ENCODE peak calls at places on chromosomes 3 and 15, in six cellular contexts. A is neuronal stem cell, Z is H9, U is neural progenitor cell, M is fibroblast of lung, X is PC-3. W is an unnamed sample.

GRCh38 chr3:160564205-160564922 is 1.0 kb downstream of the KPNA4 start:
- DNase-seq in A (peak; percentile 14), Z (no peak), U (peak; percentile 41), M (peak; percentile 9), X (peak; percentile 20), W (peak; percentile 10)

GRCh38 chr15:34436126-34436955 is 1.3 kb downstream of the GOLGA8A start:
- DNase-seq in A (no peak), Z (peak; percentile 28), U (peak; percentile 27), M (peak; percentile 9), X (peak; percentile 21), W (no peak)

GRCh38 chr3:194130807-194131589 is 5.0 kb upstream of the HES1 start:
- DNase-seq in A (peak; percentile 46), Z (no peak), U (peak; percentile 82), M (no peak), X (peak; percentile 97), W (peak; percentile 94)

GRCh38 chr3:119195911-119196310 is 22.5 kb downstream of the UPK1B start:
- DNase-seq in A (no peak), Z (no peak), U (no peak), M (no peak), X (peak; percentile 22), W (no peak)

GRCh38 chr3:134327594-134327975 is 46.7 kb downstream of the AMOTL2 start:
- DNase-seq in A (no peak), Z (no peak), U (no peak), M (peak; percentile 49), X (peak; percentile 91), W (no peak)

GRCh38 chr3:191302451-191302850 is 26.7 kb upstream of the CCDC50 start:
- DNase-seq in A (no peak), Z (no peak), U (no peak), M (no peak), X (no peak), W (no peak)

GRCh38 chr3:150286390-150287147 is 121.5 kb upstream of the TSC22D2 start:
- DNase-seq in A (no peak), Z (no peak), U (peak; percentile 64), M (peak; percentile 64), X (peak; percentile 80), W (peak; percentile 44)

GRCh38 chr15:68729789-68730201 is 90.9 kb downstream of the ANP32A start:
- DNase-seq in A (no peak), Z (no peak), U (no peak), M (peak; percentile 11), X (no peak), W (no peak)

GRCh38 chr15:69535101-69535638 is 82.6 kb downstream of the RPLP1 start:
- DNase-seq in A (no peak), Z (no peak), U (no peak), M (peak; percentile 32), X (peak; percentile 70), W (no peak)

GRCh38 chr15:37102315-37103021 is 2.1 kb upstream of the MEIS2 start:
- DNase-seq in A (peak; percentile 49), Z (peak; percentile 70), U (peak; percentile 76), M (peak; percentile 34), X (peak; percentile 24), W (no peak)

GRCh38 chr15:97729270-97729669 is 231.2 kb upstream of the ARRDC4 start:
- DNase-seq in A (peak; percentile 20), Z (no peak), U (peak; percentile 33), M (no peak), X (no peak), W (no peak)

GRCh38 chr15:45372032-45372995 is 6.0 kb downstream of the GATM start:
- DNase-seq in A (no peak), Z (no peak), U (no peak), M (no peak), X (peak; percentile 50), W (no peak)

GRCh38 chr15:33654859-33655258 is 313.4 kb upstream of the CHRM5 start:
- DNase-seq in A (no peak), Z (peak; percentile 47), U (peak; percentile 16), M (no peak), X (no peak), W (no peak)

GRCh38 chr15:99230867-99231266 is 18.5 kb downstream of the TTC23 start:
- DNase-seq in A (no peak), Z (no peak), U (no peak), M (no peak), X (peak; percentile 28), W (no peak)

GRCh38 chr15:101496198-101496986 is 6.9 kb upstream of the PCSK6 start:
- DNase-seq in A (no peak), Z (no peak), U (peak; percentile 34), M (no peak), X (no peak), W (no peak)
- H2AFZ ChIP-seq in A (peak overlapping the region; percentile 86), Z (no peak overlapping the region), U (peak overlapping the region; percentile 82), M (no peak overlapping the region), X (no peak overlapping the region), W (no peak overlapping the region)

GRCh38 chr3:46205286-46205960 is 2.7 kb downstream of the CCR1 start:
- DNase-seq in A (no peak), Z (no peak), U (no peak), M (no peak), X (no peak), W (no peak)
- H2AFZ ChIP-seq in A (no peak overlapping the region), Z (no peak overlapping the region), U (no peak overlapping the region), M (no peak overlapping the region), X (no peak overlapping the region), W (no peak overlapping the region)

GRCh38 chr3:126541628-126542339 is 16.9 kb downstream of the C3orf22 start:
- DNase-seq in A (no peak), Z (peak; percentile 51), U (no peak), M (no peak), X (no peak), W (no peak)

GRCh38 chr3:126540342-126540849 is 16.4 kb downstream of the CHST13 start:
- DNase-seq in A (no peak), Z (peak; percentile 15), U (no peak), M (peak; percentile 89), X (peak; percentile 91), W (no peak)

GRCh38 chr3:126539558-126540250 is 15.7 kb downstream of the CHST13 start:
- DNase-seq in A (no peak), Z (peak; percentile 19), U (no peak), M (no peak), X (no peak), W (no peak)

GRCh38 chr3:126542340-126543241 is 16.1 kb downstream of the C3orf22 start:
- DNase-seq in A (no peak), Z (peak; percentile 46), U (no peak), M (no peak), X (no peak), W (no peak)

GRCh38 chr3:126540946-126541627 is 17.1 kb downstream of the CHST13 start:
- DNase-seq in A (no peak), Z (peak; percentile 25), U (no peak), M (no peak), X (no peak), W (no peak)
- H2AFZ ChIP-seq in A (no peak overlapping the region), Z (no peak overlapping the region), U (no peak overlapping the region), M (peak overlapping the region; percentile 10), X (peak overlapping the region; percentile 12), W (no peak overlapping the region)

GRCh38 chr3:125187599-125187910 is 25.0 kb downstream of the SLC12A8 start:
- DNase-seq in A (no peak), Z (no peak), U (no peak), M (no peak), X (no peak), W (no peak)

GRCh38 chr3:125188955-125189354 is 23.6 kb downstream of the SLC12A8 start:
- DNase-seq in A (no peak), Z (no peak), U (no peak), M (no peak), X (no peak), W (no peak)

GRCh38 chr3:125186261-125186770 is 26.2 kb downstream of the SLC12A8 start:
- DNase-seq in A (no peak), Z (no peak), U (no peak), M (peak; percentile 51), X (no peak), W (no peak)

GRCh38 chr3:125186800-125187598 is 25.5 kb downstream of the SLC12A8 start:
- DNase-seq in A (no peak), Z (no peak), U (peak; percentile 43), M (no peak), X (no peak), W (no peak)

GRCh38 chr3:125185758-125186245 is 26.7 kb downstream of the SLC12A8 start:
- DNase-seq in A (no peak), Z (no peak), U (no peak), M (no peak), X (no peak), W (no peak)
- H2AFZ ChIP-seq in A (peak overlapping the region; percentile 81), Z (no peak overlapping the region), U (peak overlapping the region; percentile 93), M (peak overlapping the region; percentile 24), X (no peak overlapping the region), W (no peak overlapping the region)

W was measured in HepG2.